ENCODE peak calls at places on chromosomes 1 and 21, in five cellular contexts. W, O, L, Q and N are unnamed samples.
A peak's percentile ranks its signal among the peaks of the same experiment; 100 is the strongest.

GRCh38 chr1:198497326-198498220 is 42.9 kb downstream of the ATP6V1G3 start:
- DNase-seq in W (no peak), Q (peak; percentile 41), L (peak; percentile 20), O (peak; percentile 23), N (no peak)

GRCh38 chr1:241142493-241142892 is 214.5 kb downstream of the RGS7 start:
- DNase-seq in W (no peak), L (no peak), Q (no peak), O (no peak), N (no peak)

GRCh38 chr1:93177991-93178390 is 2.2 kb downstream of the TMED5 start:
- DNase-seq in W (no peak), O (peak; percentile 45), Q (peak; percentile 59), L (no peak), N (no peak)

GRCh38 chr1:41722184-41722583 is 196.5 kb downstream of the HIVEP3 start:
- DNase-seq in Q (no peak), W (no peak), O (no peak), L (no peak), N (no peak)

GRCh38 chr21:44275041-44275440 is 10.6 kb upstream of the AIRE start:
- DNase-seq in O (no peak), Q (no peak), W (no peak), L (no peak), N (no peak)

GRCh38 chr1:245183429-245183828 is 28.6 kb downstream of the KIF26B start:
- DNase-seq in O (no peak), W (no peak), Q (no peak), L (no peak), N (no peak)

GRCh38 chr1:222653178-222653827 is 35.4 kb downstream of the MIA3 start:
- DNase-seq in O (no peak), Q (no peak), W (no peak), L (no peak), N (no peak)

GRCh38 chr1:90550616-90551406 is 166.3 kb downstream of the BARHL2 start:
- DNase-seq in L (no peak), Q (no peak), O (no peak), W (no peak), N (no peak)

GRCh38 chr1:84505167-84506001 is 802 bp upstream of the SPATA1 start:
- DNase-seq in O (peak; percentile 87), W (no peak), Q (peak; percentile 61), L (peak; percentile 65), N (peak; percentile 85)